ENCODE peak calls at places on chromosome 18, in ten cellular contexts. W is body of pancreas; I is upper lobe of right lung; D is pancreas; S is lung; A is neuronal stem cell; L is PC-9; O is fibroblast of lung; B is aorta; Y is CD4-positive, alpha-beta T cell. C is an unnamed sample.

GRCh38 chr18:79819951-79820351 is 22.2 kb downstream of the KCNG2 start:
- DNase-seq in O (no peak), I (no peak), A (no peak), L (no peak), D (no peak), S (no peak), B (no peak), W (no peak), Y (no peak), C (no peak)

GRCh38 chr18:78309307-78309706 is 670.3 kb upstream of the SALL3 start:
- DNase-seq in L (no peak), B (no peak), Y (no peak), S (no peak), A (no peak), O (no peak), I (no peak), D (no peak), W (no peak), C (no peak)

GRCh38 chr18:57004366-57005121 is 142.3 kb upstream of the BOD1L2 start:
- DNase-seq in S (no peak), A (no peak), D (no peak), B (no peak), Y (no peak), L (peak; percentile 47), O (peak; percentile 71), I (no peak), W (no peak), C (no peak)

GRCh38 chr18:48290162-48290926 is 118.8 kb downstream of the ZBTB7C start:
- DNase-seq in L (no peak), S (peak; percentile 19), W (no peak), Y (no peak), A (no peak), D (no peak), O (no peak), I (no peak), B (no peak), C (no peak)

GRCh38 chr18:77042583-77042982 is 90.0 kb downstream of the MBP start:
- DNase-seq in W (no peak), S (no peak), A (no peak), O (no peak), Y (no peak), I (no peak), D (no peak), L (no peak), B (no peak), C (no peak)

GRCh38 chr18:23301971-23302370 is 151.1 kb upstream of the RIOK3 start:
- DNase-seq in S (no peak), W (no peak), I (no peak), L (no peak), Y (no peak), A (no peak), O (no peak), B (no peak), D (no peak), C (no peak)

GRCh38 chr18:79572093-79572780 is 107.4 kb upstream of the CTDP1 start:
- DNase-seq in A (no peak), L (no peak), I (peak; percentile 57), S (no peak), W (no peak), B (peak; percentile 48), D (no peak), O (no peak), Y (no peak), C (no peak)

GRCh38 chr18:62357079-62357719 is 32.1 kb downstream of the TNFRSF11A start:
- DNase-seq in S (no peak), I (no peak), W (no peak), B (no peak), O (no peak), D (no peak), Y (no peak), A (no peak), L (no peak), C (no peak)

GRCh38 chr18:48356909-48357631 is 52.1 kb downstream of the ZBTB7C start:
- DNase-seq in B (no peak), L (peak; percentile 93), S (no peak), Y (no peak), D (no peak), I (no peak), O (no peak), W (no peak), A (no peak), C (no peak)

GRCh38 chr18:77566604-77567003 is 317.0 kb downstream of the GALR1 start:
- DNase-seq in D (no peak), A (no peak), I (no peak), W (no peak), O (no peak), Y (no peak), B (no peak), L (no peak), S (no peak), C (no peak)

GRCh38 chr18:79988925-79989361 is 580 bp upstream of the TXNL4A start:
- DNase-seq in W (peak; percentile 58), O (peak; percentile 58), Y (no peak), A (no peak), L (peak; percentile 67), B (peak; percentile 65), D (no peak), S (no peak), I (peak; percentile 67), C (no peak)

GRCh38 chr18:34339155-34339554 is 114.4 kb upstream of the NOL4 start:
- DNase-seq in O (no peak), B (no peak), A (no peak), D (no peak), S (no peak), Y (no peak), L (no peak), I (no peak), W (no peak), C (no peak)

GRCh38 chr18:39622431-39622830 is 2056.8 kb upstream of the CELF4 start:
- DNase-seq in Y (no peak), B (no peak), O (peak; percentile 44), L (no peak), W (no peak), I (no peak), S (no peak), A (no peak), D (no peak), C (no peak)

GRCh38 chr18:46374850-46375249 is 270.7 kb downstream of the HAUS1 start:
- DNase-seq in B (no peak), D (no peak), W (no peak), Y (no peak), A (no peak), I (peak; percentile 70), O (no peak), S (peak; percentile 71), L (peak; percentile 76), C (no peak)

GRCh38 chr18:79692056-79692455 is 12.5 kb downstream of the CTDP1 start:
- DNase-seq in L (no peak), D (no peak), W (no peak), Y (no peak), S (no peak), O (no peak), B (peak; percentile 23), I (no peak), A (no peak), C (no peak)

DNA sequence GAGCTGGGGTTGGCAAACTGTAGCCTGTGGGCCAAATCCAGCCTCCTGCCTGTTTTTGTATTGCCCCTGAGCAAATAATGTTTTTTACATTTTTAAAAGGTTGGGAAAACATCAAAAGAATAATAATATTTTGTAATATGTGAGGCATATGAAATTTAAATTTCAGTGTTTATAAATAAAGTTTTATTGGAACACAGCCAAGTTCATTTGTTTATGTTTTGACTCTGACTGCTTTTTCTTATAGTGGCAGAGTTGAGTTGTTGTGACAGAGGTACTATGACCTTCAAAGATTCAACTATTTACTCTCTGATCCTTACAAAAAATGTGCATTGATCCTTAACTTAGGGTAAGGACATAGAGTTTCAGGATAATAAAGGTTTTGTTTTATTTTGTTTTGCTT is 24.4 kb downstream of the SETBP1 start:
- DNase-seq in Y (no peak), I (no peak), D (no peak), L (no peak), S (no peak), W (no peak), O (no peak), A (no peak), B (no peak), C (no peak)
- H3K9me3 ChIP-seq in Y (no peaks in the 10 kb centered on the region), I (no peaks in the 10 kb centered on the region), D (no peaks in the 10 kb centered on the region), L (no peaks in the 10 kb centered on the region), S (no peaks in the 10 kb centered on the region), W (no peaks in the 10 kb centered on the region), O (no peaks in the 10 kb centered on the region), A (peaks cover 19% of the 10 kb centered on the region), B (no peaks in the 10 kb centered on the region), C (no peaks in the 10 kb centered on the region)

GRCh38 chr18:66838340-66838987 is 234.6 kb upstream of the CDH19 start:
- DNase-seq in A (no peak), S (no peak), O (no peak), B (no peak), Y (no peak), D (no peak), I (no peak), W (no peak), L (no peak), C (no peak)

GRCh38 chr18:66833646-66834045 is 229.8 kb upstream of the CDH19 start:
- DNase-seq in A (no peak), Y (no peak), L (no peak), I (no peak), B (no peak), O (no peak), D (no peak), W (no peak), S (no peak), C (no peak)
- H3K9me3 ChIP-seq in A (no peaks in the 10 kb centered on the region), Y (no peaks in the 10 kb centered on the region), L (no peaks in the 10 kb centered on the region), I (no peaks in the 10 kb centered on the region), B (no peaks in the 10 kb centered on the region), O (no peaks in the 10 kb centered on the region), D (peaks cover 4% of the 10 kb centered on the region), W (no peaks in the 10 kb centered on the region), S (no peaks in the 10 kb centered on the region), C (peaks cover 2% of the 10 kb centered on the region)

GRCh38 chr18:54551590-54551989 is 39.5 kb upstream of the DYNAP start:
- DNase-seq in L (no peak), D (no peak), S (no peak), I (no peak), A (peak; percentile 9), B (no peak), Y (no peak), W (no peak), O (no peak), C (no peak)
- H3K9me3 ChIP-seq in L (peaks cover 4% of the 10 kb centered on the region), D (no peaks in the 10 kb centered on the region), S (no peaks in the 10 kb centered on the region), I (peaks cover 5% of the 10 kb centered on the region), A (peaks cover 4% of the 10 kb centered on the region), B (no peaks in the 10 kb centered on the region), Y (no peaks in the 10 kb centered on the region), W (no peaks in the 10 kb centered on the region), O (no peaks in the 10 kb centered on the region), C (no peaks in the 10 kb centered on the region)

DNA sequence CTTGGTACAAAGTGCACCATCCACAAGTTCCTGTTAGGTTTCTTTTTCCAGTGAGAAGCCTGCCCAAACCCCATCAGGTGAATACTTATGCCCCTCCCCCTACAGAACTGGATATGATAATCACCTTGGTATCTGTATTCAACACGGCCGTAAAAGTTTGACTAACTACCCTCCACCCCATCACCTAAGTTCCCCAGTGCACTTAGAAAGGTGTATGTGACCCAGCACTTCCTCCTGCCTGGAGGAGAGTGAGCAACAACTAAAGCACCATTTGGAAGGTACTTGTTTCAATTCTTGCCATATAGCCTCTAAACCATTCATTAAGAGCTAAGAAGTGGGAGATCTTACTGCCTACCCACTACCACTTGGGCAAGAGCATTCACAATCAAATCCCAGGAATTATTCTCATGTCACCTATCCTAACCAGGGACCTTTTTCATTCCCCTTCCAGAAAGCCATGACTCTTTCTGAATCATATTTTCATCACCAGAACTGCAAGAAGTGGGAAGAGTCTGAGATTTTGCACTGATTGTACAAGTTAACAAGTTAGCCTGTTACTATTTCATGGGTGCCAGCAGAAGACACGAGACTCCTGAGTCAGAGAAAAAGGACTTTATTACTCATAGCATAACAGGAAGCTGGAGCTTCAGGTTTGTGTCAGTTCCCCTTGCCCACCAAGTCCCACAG is 53.5 kb upstream of the NDUFV2 start:
- DNase-seq in B (no peak), W (no peak), A (no peak), D (no peak), Y (no peak), L (no peak), S (no peak), I (no peak), O (peak; percentile 56), C (no peak)
- H3K9me3 ChIP-seq in B (no peaks in the 10 kb centered on the region), W (peaks cover 6% of the 10 kb centered on the region), A (peaks cover 8% of the 10 kb centered on the region), D (no peaks in the 10 kb centered on the region), Y (peaks cover 6% of the 10 kb centered on the region), L (peaks cover 24% of the 10 kb centered on the region), S (peaks cover 8% of the 10 kb centered on the region), I (no peaks in the 10 kb centered on the region), O (no peaks in the 10 kb centered on the region), C (no peaks in the 10 kb centered on the region)

C was measured in T-helper 17 cell.